ENCODE peak calls at places on chromosomes 4 and X, in eight cellular contexts. One of them, this sample, is unnamed.

GRCh38 chr4:10738826-10739489 is 54.4 kb upstream of the CLNK start:
- ATAC-seq in HepG2: no peak
- ATAC-seq in Panc1: no peak
- ATAC-seq in upper lobe of left lung: no peak
- ATAC-seq in HCT116: no peak
- ATAC-seq in K562: no peak
- ATAC-seq in GM23338: no peak
- ATAC-seq in GM12878: peak
- ATAC-seq in this sample: no peak

GRCh38 chrX:72624194-72624593 is 51.6 kb upstream of the HDAC8 start:
- ATAC-seq in HepG2: no peak
- ATAC-seq in Panc1: no peak
- ATAC-seq in upper lobe of left lung: no peak
- ATAC-seq in HCT116: no peak
- ATAC-seq in K562: no peak
- ATAC-seq in GM23338: no peak
- ATAC-seq in GM12878: no peak
- ATAC-seq in this sample: no peak

GRCh38 chrX:18160369-18160768 is 60.3 kb downstream of the BEND2 start:
- ATAC-seq in HepG2: no peak
- ATAC-seq in Panc1: no peak
- ATAC-seq in upper lobe of left lung: no peak
- ATAC-seq in HCT116: no peak
- ATAC-seq in K562: no peak
- ATAC-seq in GM23338: no peak
- ATAC-seq in GM12878: no peak
- ATAC-seq in this sample: no peak

GRCh38 chr4:105714071-105714521 is 5.5 kb downstream of the GSTCD start:
- ATAC-seq in HepG2: no peak
- ATAC-seq in Panc1: no peak
- ATAC-seq in upper lobe of left lung: no peak
- ATAC-seq in HCT116: no peak
- ATAC-seq in K562: no peak
- ATAC-seq in GM23338: no peak
- ATAC-seq in GM12878: peak
- ATAC-seq in this sample: no peak

GRCh38 chr4:145540235-145540634 is 58.6 kb downstream of the SMAD1 start:
- ATAC-seq in HepG2: no peak
- ATAC-seq in Panc1: no peak
- ATAC-seq in upper lobe of left lung: no peak
- ATAC-seq in HCT116: no peak
- ATAC-seq in K562: no peak
- ATAC-seq in GM23338: no peak
- ATAC-seq in GM12878: no peak
- ATAC-seq in this sample: no peak

GRCh38 chrX:108117988-108118387 is 26.4 kb downstream of the ATG4A start:
- ATAC-seq in HepG2: no peak
- ATAC-seq in Panc1: no peak
- ATAC-seq in upper lobe of left lung: no peak
- ATAC-seq in HCT116: no peak
- ATAC-seq in K562: no peak
- ATAC-seq in GM23338: no peak
- ATAC-seq in GM12878: no peak
- ATAC-seq in this sample: no peak

GRCh38 chrX:122418758-122419157 is 765.3 kb upstream of the GRIA3 start:
- ATAC-seq in HepG2: no peak
- ATAC-seq in Panc1: no peak
- ATAC-seq in upper lobe of left lung: no peak
- ATAC-seq in HCT116: no peak
- ATAC-seq in K562: no peak
- ATAC-seq in GM23338: no peak
- ATAC-seq in GM12878: no peak
- ATAC-seq in this sample: no peak

GRCh38 chr4:10273030-10273429 is 156.4 kb upstream of the WDR1 start:
- ATAC-seq in HepG2: no peak
- ATAC-seq in Panc1: no peak
- ATAC-seq in upper lobe of left lung: no peak
- ATAC-seq in HCT116: no peak
- ATAC-seq in K562: no peak
- ATAC-seq in GM23338: no peak
- ATAC-seq in GM12878: no peak
- ATAC-seq in this sample: no peak

GRCh38 chr4:173242466-173243250 is 74.0 kb downstream of the GALNT7 start:
- ATAC-seq in HepG2: no peak
- ATAC-seq in Panc1: peak
- ATAC-seq in upper lobe of left lung: no peak
- ATAC-seq in HCT116: no peak
- ATAC-seq in K562: peak
- ATAC-seq in GM23338: no peak
- ATAC-seq in GM12878: no peak
- ATAC-seq in this sample: no peak

GRCh38 chrX:43707812-43708548 is 51.9 kb downstream of the MAOA start:
- ATAC-seq in HepG2: no peak
- ATAC-seq in Panc1: no peak
- ATAC-seq in upper lobe of left lung: peak
- ATAC-seq in HCT116: no peak
- ATAC-seq in K562: no peak
- ATAC-seq in GM23338: no peak
- ATAC-seq in GM12878: no peak
- ATAC-seq in this sample: peak

GRCh38 chr4:4789462-4789861 is 70.0 kb upstream of the MSX1 start:
- ATAC-seq in HepG2: no peak
- ATAC-seq in Panc1: no peak
- ATAC-seq in upper lobe of left lung: no peak
- ATAC-seq in HCT116: no peak
- ATAC-seq in K562: no peak
- ATAC-seq in GM23338: no peak
- ATAC-seq in GM12878: no peak
- ATAC-seq in this sample: no peak

GRCh38 chrX:39848900-39849299 is 248.9 kb downstream of the BCOR start:
- ATAC-seq in HepG2: no peak
- ATAC-seq in Panc1: no peak
- ATAC-seq in upper lobe of left lung: no peak
- ATAC-seq in HCT116: no peak
- ATAC-seq in K562: no peak
- ATAC-seq in GM23338: no peak
- ATAC-seq in GM12878: no peak
- ATAC-seq in this sample: no peak

GRCh38 chrX:149831473-149831872 is 49.5 kb upstream of the MAGEA8 start:
- ATAC-seq in HepG2: no peak
- ATAC-seq in Panc1: no peak
- ATAC-seq in upper lobe of left lung: no peak
- ATAC-seq in HCT116: no peak
- ATAC-seq in K562: peak
- ATAC-seq in GM23338: no peak
- ATAC-seq in GM12878: peak
- ATAC-seq in this sample: no peak

GRCh38 chrX:153327561-153327960 is 6.0 kb upstream of the PNMA6F start:
- ATAC-seq in HepG2: no peak
- ATAC-seq in Panc1: no peak
- ATAC-seq in upper lobe of left lung: no peak
- ATAC-seq in HCT116: no peak
- ATAC-seq in K562: no peak
- ATAC-seq in GM23338: no peak
- ATAC-seq in GM12878: no peak
- ATAC-seq in this sample: no peak

GRCh38 chrX:106300656-106301055 is 132.6 kb downstream of the PWWP3B start:
- ATAC-seq in HepG2: no peak
- ATAC-seq in Panc1: no peak
- ATAC-seq in upper lobe of left lung: no peak
- ATAC-seq in HCT116: peak
- ATAC-seq in K562: no peak
- ATAC-seq in GM23338: no peak
- ATAC-seq in GM12878: no peak
- ATAC-seq in this sample: no peak

GRCh38 chr4:134200811-134201215 is 776 bp downstream of the PABPC4L start:
- ATAC-seq in HepG2: no peak
- ATAC-seq in Panc1: no peak
- ATAC-seq in upper lobe of left lung: peak
- ATAC-seq in HCT116: no peak
- ATAC-seq in K562: peak
- ATAC-seq in GM23338: peak
- ATAC-seq in GM12878: no peak
- ATAC-seq in this sample: peak

GRCh38 chr4:3500111-3500510 is 32.1 kb downstream of the LRPAP1 start:
- ATAC-seq in HepG2: no peak
- ATAC-seq in Panc1: no peak
- ATAC-seq in upper lobe of left lung: no peak
- ATAC-seq in HCT116: no peak
- ATAC-seq in K562: no peak
- ATAC-seq in GM23338: no peak
- ATAC-seq in GM12878: no peak
- ATAC-seq in this sample: no peak

GRCh38 chrX:7941390-7942042 is 14.3 kb upstream of the PNPLA4 start:
- ATAC-seq in HepG2: peak
- ATAC-seq in Panc1: no peak
- ATAC-seq in upper lobe of left lung: no peak
- ATAC-seq in HCT116: no peak
- ATAC-seq in K562: peak
- ATAC-seq in GM23338: peak
- ATAC-seq in GM12878: peak
- ATAC-seq in this sample: no peak

GRCh38 chrX:1536712-1537030 is 314 bp downstream of the P2RY8 start:
- ATAC-seq in HepG2: peak
- ATAC-seq in Panc1: no peak
- ATAC-seq in upper lobe of left lung: peak
- ATAC-seq in HCT116: no peak
- ATAC-seq in K562: no peak
- ATAC-seq in GM23338: no peak
- ATAC-seq in GM12878: no peak
- ATAC-seq in this sample: no peak

GRCh38 chrX:74835566-74835965 is 89.7 kb downstream of the NEXMIF start:
- ATAC-seq in HepG2: no peak
- ATAC-seq in Panc1: no peak
- ATAC-seq in upper lobe of left lung: peak
- ATAC-seq in HCT116: no peak
- ATAC-seq in K562: no peak
- ATAC-seq in GM23338: no peak
- ATAC-seq in GM12878: peak
- ATAC-seq in this sample: no peak

GRCh38 chr4:27684501-27685077 is 823.9 kb downstream of the STIM2 start:
- ATAC-seq in HepG2: peak
- ATAC-seq in Panc1: peak
- ATAC-seq in upper lobe of left lung: peak
- ATAC-seq in HCT116: peak
- ATAC-seq in K562: peak
- ATAC-seq in GM23338: peak
- ATAC-seq in GM12878: peak
- ATAC-seq in this sample: no peak

GRCh38 chr4:70364002-70364401 is 3.4 kb downstream of the SMR3A start:
- ATAC-seq in HepG2: no peak
- ATAC-seq in Panc1: no peak
- ATAC-seq in upper lobe of left lung: no peak
- ATAC-seq in HCT116: no peak
- ATAC-seq in K562: no peak
- ATAC-seq in GM23338: no peak
- ATAC-seq in GM12878: peak
- ATAC-seq in this sample: no peak

GRCh38 chrX:19798423-19798822 is 89.0 kb downstream of the SH3KBP1 start:
- ATAC-seq in HepG2: no peak
- ATAC-seq in Panc1: no peak
- ATAC-seq in upper lobe of left lung: no peak
- ATAC-seq in HCT116: no peak
- ATAC-seq in K562: no peak
- ATAC-seq in GM23338: no peak
- ATAC-seq in GM12878: peak
- ATAC-seq in this sample: no peak
- H3K4me3 ChIP-seq in HepG2: no peak
- H3K4me3 ChIP-seq in Panc1: no peak
- H3K4me3 ChIP-seq in upper lobe of left lung: no peak
- H3K4me3 ChIP-seq in HCT116: no peak
- H3K4me3 ChIP-seq in K562: no peak
- H3K4me3 ChIP-seq in GM23338: no peak
- H3K4me3 ChIP-seq in GM12878: no peak
- H3K4me3 ChIP-seq in this sample: no peak

GRCh38 chr4:90857081-90857820 is 730.1 kb downstream of the CCSER1 start:
- ATAC-seq in HepG2: no peak
- ATAC-seq in Panc1: no peak
- ATAC-seq in upper lobe of left lung: no peak
- ATAC-seq in HCT116: no peak
- ATAC-seq in K562: no peak
- ATAC-seq in GM23338: no peak
- ATAC-seq in GM12878: no peak
- ATAC-seq in this sample: no peak
- TF ChIP-seq POLR2AphosphoS5 in HepG2: no peak
- TF ChIP-seq POLR2AphosphoS5 in Panc1: no peak
- TF ChIP-seq POLR2AphosphoS5 in upper lobe of left lung: no peak
- TF ChIP-seq POLR2AphosphoS5 in HCT116: no peak
- TF ChIP-seq POLR2AphosphoS5 in K562: no peak
- TF ChIP-seq POLR2AphosphoS5 in GM23338: no peak
- TF ChIP-seq POLR2AphosphoS5 in GM12878: no peak
- TF ChIP-seq POLR2AphosphoS5 in this sample: no peak

DNA sequence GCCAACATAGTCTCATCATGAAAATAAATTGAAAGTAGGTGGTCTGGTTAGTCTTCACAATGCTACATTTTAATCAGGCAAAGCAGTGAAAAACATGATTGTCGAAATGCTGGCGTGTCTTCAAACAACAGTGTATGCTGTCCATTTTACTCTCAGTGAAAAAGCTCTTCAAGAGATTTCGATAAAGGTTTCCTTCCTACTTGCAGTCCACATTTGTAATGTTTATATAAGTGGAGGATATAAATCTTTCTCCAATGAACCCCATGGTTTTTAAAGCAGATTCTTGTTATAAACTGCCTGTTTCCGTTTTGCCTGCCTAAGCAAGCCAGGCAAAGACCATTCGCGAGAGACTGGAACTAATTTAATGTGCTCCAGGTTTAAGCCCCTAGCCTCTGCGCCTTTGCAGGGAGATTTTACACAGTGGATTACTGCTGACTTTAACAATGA is 169.6 kb downstream of the SCFD2 start:
- ATAC-seq in HepG2: no peak
- ATAC-seq in Panc1: no peak
- ATAC-seq in upper lobe of left lung: no peak
- ATAC-seq in HCT116: no peak
- ATAC-seq in K562: no peak
- ATAC-seq in GM23338: no peak
- ATAC-seq in GM12878: no peak
- ATAC-seq in this sample: no peak
- H3K4me3 ChIP-seq in HepG2: no peak
- H3K4me3 ChIP-seq in Panc1: no peak
- H3K4me3 ChIP-seq in upper lobe of left lung: no peak
- H3K4me3 ChIP-seq in HCT116: no peak
- H3K4me3 ChIP-seq in K562: no peak
- H3K4me3 ChIP-seq in GM23338: no peak
- H3K4me3 ChIP-seq in GM12878: no peak
- H3K4me3 ChIP-seq in this sample: no peak

DNA sequence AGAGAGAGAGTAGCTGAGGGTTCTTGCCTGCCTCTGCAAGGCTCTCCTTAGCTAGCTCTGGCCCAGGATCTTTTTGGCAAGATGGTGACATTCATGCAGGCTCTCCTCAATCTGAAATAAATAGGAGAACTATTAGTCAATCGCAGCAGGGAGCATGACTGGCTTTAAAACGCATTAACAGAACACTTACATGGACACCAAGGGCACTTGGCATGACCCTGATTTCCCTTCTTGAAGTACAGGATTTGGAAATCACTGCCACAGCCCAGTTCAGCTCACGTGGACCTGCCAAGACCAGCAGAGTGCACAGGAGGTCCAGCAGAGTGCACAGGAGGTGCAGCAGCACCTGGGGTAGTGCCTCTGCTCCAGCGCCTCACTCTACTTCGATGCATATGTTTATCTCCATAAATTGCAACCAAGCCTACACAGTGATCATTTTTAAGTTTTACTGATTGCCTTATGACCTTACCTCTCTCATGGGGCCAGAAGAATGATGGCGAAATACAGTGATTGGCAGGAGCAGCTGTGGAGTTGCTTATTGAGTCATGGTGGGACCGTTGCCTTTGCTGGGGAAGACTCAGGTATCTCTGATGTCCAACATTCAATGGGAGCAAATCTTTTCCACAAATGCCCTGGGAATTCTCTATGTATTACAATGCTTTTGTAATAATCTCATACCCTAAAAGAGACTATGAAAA is 122.4 kb downstream of the SYNPO2 start:
- ATAC-seq in HepG2: no peak
- ATAC-seq in Panc1: no peak
- ATAC-seq in upper lobe of left lung: peak
- ATAC-seq in HCT116: no peak
- ATAC-seq in K562: no peak
- ATAC-seq in GM23338: no peak
- ATAC-seq in GM12878: no peak
- ATAC-seq in this sample: peak
- TF ChIP-seq POLR2AphosphoS5 in HepG2: no peak
- TF ChIP-seq POLR2AphosphoS5 in Panc1: no peak
- TF ChIP-seq POLR2AphosphoS5 in upper lobe of left lung: no peak
- TF ChIP-seq POLR2AphosphoS5 in HCT116: no peak
- TF ChIP-seq POLR2AphosphoS5 in K562: no peak
- TF ChIP-seq POLR2AphosphoS5 in GM23338: no peak
- TF ChIP-seq POLR2AphosphoS5 in GM12878: no peak
- TF ChIP-seq POLR2AphosphoS5 in this sample: peak